ENCODE peak calls at places on chromosomes 11 and 22, in seven cellular contexts. One of them, this sample, is unnamed.

GRCh38 chr11:116776522-116776984 is 3.8 kb upstream of the BUD13 start:
- DNase-seq in fibroblast of lung: no peak
- DNase-seq in IMR-90: no peak
- DNase-seq in GM23248: no peak
- DNase-seq in PC-9: no peak
- DNase-seq in A549: no peak
- DNase-seq in neuronal stem cell: no peak
- DNase-seq in this sample: no peak

GRCh38 chr11:22785251-22785650 is 44.4 kb downstream of the SVIP start:
- DNase-seq in fibroblast of lung: no peak
- DNase-seq in A549: no peak
- DNase-seq in GM23248: peak
- DNase-seq in IMR-90: peak
- DNase-seq in neuronal stem cell: no peak
- DNase-seq in PC-9: no peak
- DNase-seq in this sample: no peak

GRCh38 chr11:7060828-7061227 is 28.0 kb upstream of the RBMXL2 start:
- DNase-seq in GM23248: peak
- DNase-seq in IMR-90: peak
- DNase-seq in fibroblast of lung: peak
- DNase-seq in neuronal stem cell: no peak
- DNase-seq in A549: no peak
- DNase-seq in PC-9: no peak
- DNase-seq in this sample: no peak

GRCh38 chr22:33210129-33210784 is 152.1 kb upstream of the SYN3 start:
- DNase-seq in PC-9: peak
- DNase-seq in neuronal stem cell: peak
- DNase-seq in fibroblast of lung: peak
- DNase-seq in A549: peak
- DNase-seq in IMR-90: peak
- DNase-seq in GM23248: peak
- DNase-seq in this sample: no peak

GRCh38 chr11:83156996-83157754 is at the start of gene PCF11:
- DNase-seq in IMR-90: no peak
- DNase-seq in fibroblast of lung: no peak
- DNase-seq in PC-9: peak
- DNase-seq in A549: no peak
- DNase-seq in GM23248: no peak
- DNase-seq in neuronal stem cell: no peak
- DNase-seq in this sample: no peak

GRCh38 chr11:61954106-61955030 is 4.2 kb downstream of the BEST1 start:
- DNase-seq in PC-9: no peak
- DNase-seq in GM23248: peak
- DNase-seq in fibroblast of lung: peak
- DNase-seq in neuronal stem cell: no peak
- DNase-seq in IMR-90: no peak
- DNase-seq in A549: peak
- DNase-seq in this sample: no peak

GRCh38 chr11:9070740-9071476 is 20.5 kb downstream of the SCUBE2 start:
- DNase-seq in A549: no peak
- DNase-seq in IMR-90: no peak
- DNase-seq in PC-9: no peak
- DNase-seq in fibroblast of lung: no peak
- DNase-seq in GM23248: no peak
- DNase-seq in neuronal stem cell: no peak
- DNase-seq in this sample: no peak

GRCh38 chr11:115215694-115216615 is 288.3 kb downstream of the CADM1 start:
- DNase-seq in A549: peak
- DNase-seq in neuronal stem cell: no peak
- DNase-seq in fibroblast of lung: no peak
- DNase-seq in GM23248: peak
- DNase-seq in IMR-90: no peak
- DNase-seq in PC-9: no peak
- DNase-seq in this sample: no peak

GRCh38 chr22:35838849-35839646 is 121.4 kb downstream of the APOL5 start:
- DNase-seq in A549: peak
- DNase-seq in fibroblast of lung: peak
- DNase-seq in GM23248: peak
- DNase-seq in PC-9: peak
- DNase-seq in IMR-90: peak
- DNase-seq in neuronal stem cell: peak
- DNase-seq in this sample: no peak

GRCh38 chr11:64838600-64839334 is 5.7 kb downstream of the CDC42BPG start:
- DNase-seq in neuronal stem cell: no peak
- DNase-seq in PC-9: no peak
- DNase-seq in GM23248: no peak
- DNase-seq in IMR-90: no peak
- DNase-seq in fibroblast of lung: no peak
- DNase-seq in A549: no peak
- DNase-seq in this sample: no peak

GRCh38 chr11:107689317-107690202 is 22.3 kb downstream of the SLN start:
- DNase-seq in GM23248: peak
- DNase-seq in neuronal stem cell: peak
- DNase-seq in fibroblast of lung: peak
- DNase-seq in A549: peak
- DNase-seq in PC-9: peak
- DNase-seq in IMR-90: peak
- DNase-seq in this sample: no peak

GRCh38 chr11:126360049-126360446 is 4.6 kb downstream of the ST3GAL4 start:
- DNase-seq in A549: no peak
- DNase-seq in PC-9: no peak
- DNase-seq in GM23248: peak
- DNase-seq in fibroblast of lung: no peak
- DNase-seq in IMR-90: no peak
- DNase-seq in neuronal stem cell: no peak
- DNase-seq in this sample: no peak

GRCh38 chr11:79116600-79116999 is 324.2 kb downstream of the TENM4 start:
- DNase-seq in fibroblast of lung: no peak
- DNase-seq in A549: no peak
- DNase-seq in GM23248: no peak
- DNase-seq in neuronal stem cell: no peak
- DNase-seq in IMR-90: no peak
- DNase-seq in PC-9: no peak
- DNase-seq in this sample: no peak

GRCh38 chr11:68673291-68673930 is 10.9 kb upstream of the GAL start:
- DNase-seq in GM23248: no peak
- DNase-seq in fibroblast of lung: no peak
- DNase-seq in A549: no peak
- DNase-seq in neuronal stem cell: no peak
- DNase-seq in PC-9: no peak
- DNase-seq in IMR-90: no peak
- DNase-seq in this sample: no peak

GRCh38 chr22:38250642-38251354 is 22.0 kb downstream of the TMEM184B start:
- DNase-seq in IMR-90: no peak
- DNase-seq in A549: no peak
- DNase-seq in PC-9: no peak
- DNase-seq in neuronal stem cell: no peak
- DNase-seq in GM23248: peak
- DNase-seq in fibroblast of lung: no peak
- DNase-seq in this sample: no peak

GRCh38 chr22:46697811-46698515 is 40.1 kb downstream of the CERK start:
- DNase-seq in GM23248: no peak
- DNase-seq in A549: no peak
- DNase-seq in PC-9: no peak
- DNase-seq in neuronal stem cell: no peak
- DNase-seq in IMR-90: no peak
- DNase-seq in fibroblast of lung: no peak
- DNase-seq in this sample: no peak

GRCh38 chr11:35523351-35523768 is 2.1 kb downstream of the PAMR1 start:
- DNase-seq in neuronal stem cell: no peak
- DNase-seq in IMR-90: peak
- DNase-seq in PC-9: no peak
- DNase-seq in GM23248: peak
- DNase-seq in fibroblast of lung: peak
- DNase-seq in A549: no peak
- DNase-seq in this sample: no peak

GRCh38 chr11:14500181-14500651 is 605 bp upstream of the COPB1 start:
- DNase-seq in neuronal stem cell: peak
- DNase-seq in PC-9: peak
- DNase-seq in GM23248: peak
- DNase-seq in IMR-90: peak
- DNase-seq in A549: peak
- DNase-seq in fibroblast of lung: peak
- DNase-seq in this sample: no peak

GRCh38 chr22:17199131-17199731 is 20.0 kb downstream of the ADA2 start:
- DNase-seq in IMR-90: peak
- DNase-seq in PC-9: no peak
- DNase-seq in GM23248: peak
- DNase-seq in A549: no peak
- DNase-seq in neuronal stem cell: peak
- DNase-seq in fibroblast of lung: peak
- DNase-seq in this sample: no peak

GRCh38 chr22:34858026-34858425 is 207.9 kb upstream of the ISX start:
- DNase-seq in A549: no peak
- DNase-seq in neuronal stem cell: no peak
- DNase-seq in PC-9: no peak
- DNase-seq in IMR-90: no peak
- DNase-seq in fibroblast of lung: no peak
- DNase-seq in GM23248: no peak
- DNase-seq in this sample: no peak

GRCh38 chr11:127805771-127806170 is 781.6 kb downstream of the ETS1 start:
- DNase-seq in fibroblast of lung: no peak
- DNase-seq in GM23248: no peak
- DNase-seq in IMR-90: no peak
- DNase-seq in PC-9: no peak
- DNase-seq in neuronal stem cell: no peak
- DNase-seq in A549: no peak
- DNase-seq in this sample: no peak

GRCh38 chr22:46416537-46417267 is 81.2 kb downstream of the TRMU start:
- DNase-seq in fibroblast of lung: no peak
- DNase-seq in GM23248: no peak
- DNase-seq in PC-9: no peak
- DNase-seq in A549: no peak
- DNase-seq in IMR-90: no peak
- DNase-seq in neuronal stem cell: no peak
- DNase-seq in this sample: no peak

GRCh38 chr11:94170953-94171352 is 42.3 kb downstream of the PANX1 start:
- DNase-seq in IMR-90: no peak
- DNase-seq in neuronal stem cell: no peak
- DNase-seq in GM23248: no peak
- DNase-seq in A549: no peak
- DNase-seq in fibroblast of lung: no peak
- DNase-seq in PC-9: no peak
- DNase-seq in this sample: no peak

GRCh38 chr11:94168882-94169281 is 40.2 kb downstream of the PANX1 start:
- DNase-seq in neuronal stem cell: no peak
- DNase-seq in PC-9: no peak
- DNase-seq in A549: no peak
- DNase-seq in GM23248: no peak
- DNase-seq in fibroblast of lung: no peak
- DNase-seq in IMR-90: no peak
- DNase-seq in this sample: no peak

GRCh38 chr11:94171693-94172440 is 43.2 kb downstream of the PANX1 start:
- DNase-seq in A549: peak
- DNase-seq in neuronal stem cell: peak
- DNase-seq in PC-9: peak
- DNase-seq in IMR-90: peak
- DNase-seq in fibroblast of lung: peak
- DNase-seq in GM23248: peak
- DNase-seq in this sample: no peak

GRCh38 chr11:94169516-94169915 is 40.9 kb downstream of the PANX1 start:
- DNase-seq in fibroblast of lung: no peak
- DNase-seq in IMR-90: no peak
- DNase-seq in GM23248: no peak
- DNase-seq in PC-9: no peak
- DNase-seq in neuronal stem cell: no peak
- DNase-seq in A549: no peak
- DNase-seq in this sample: no peak

GRCh38 chr11:94169930-94170329 is 41.3 kb downstream of the PANX1 start:
- DNase-seq in A549: no peak
- DNase-seq in IMR-90: no peak
- DNase-seq in PC-9: no peak
- DNase-seq in neuronal stem cell: no peak
- DNase-seq in fibroblast of lung: no peak
- DNase-seq in GM23248: no peak
- DNase-seq in this sample: no peak
- H3K4me2 ChIP-seq in A549: no peak
- H3K4me2 ChIP-seq in IMR-90: no peak
- H3K4me2 ChIP-seq in PC-9: no peak
- H3K4me2 ChIP-seq in neuronal stem cell: no peak
- H3K4me2 ChIP-seq in fibroblast of lung: no peak
- H3K4me2 ChIP-seq in GM23248: no peak
- H3K4me2 ChIP-seq in this sample: no peak

GRCh38 chr11:84833488-84834086 is 793.6 kb downstream of the DLG2 start:
- DNase-seq in PC-9: no peak
- DNase-seq in A549: no peak
- DNase-seq in neuronal stem cell: no peak
- DNase-seq in fibroblast of lung: no peak
- DNase-seq in GM23248: no peak
- DNase-seq in IMR-90: no peak
- DNase-seq in this sample: no peak
- H3K4me2 ChIP-seq in PC-9: no peak
- H3K4me2 ChIP-seq in A549: no peak
- H3K4me2 ChIP-seq in neuronal stem cell: no peak
- H3K4me2 ChIP-seq in fibroblast of lung: no peak
- H3K4me2 ChIP-seq in GM23248: no peak
- H3K4me2 ChIP-seq in IMR-90: no peak
- H3K4me2 ChIP-seq in this sample: no peak

GRCh38 chr22:41478891-41479521 is 10.1 kb downstream of the ACO2 start:
- DNase-seq in neuronal stem cell: no peak
- DNase-seq in A549: no peak
- DNase-seq in PC-9: no peak
- DNase-seq in IMR-90: peak
- DNase-seq in fibroblast of lung: peak
- DNase-seq in GM23248: peak
- DNase-seq in this sample: no peak
- H3K4me2 ChIP-seq in neuronal stem cell: peak
- H3K4me2 ChIP-seq in A549: no peak
- H3K4me2 ChIP-seq in PC-9: no peak
- H3K4me2 ChIP-seq in IMR-90: peak
- H3K4me2 ChIP-seq in fibroblast of lung: no peak
- H3K4me2 ChIP-seq in GM23248: no peak
- H3K4me2 ChIP-seq in this sample: no peak

GRCh38 chr22:37239336-37240239 is 4.5 kb downstream of the RAC2 start:
- DNase-seq in neuronal stem cell: no peak
- DNase-seq in IMR-90: no peak
- DNase-seq in A549: no peak
- DNase-seq in PC-9: no peak
- DNase-seq in GM23248: no peak
- DNase-seq in fibroblast of lung: no peak
- DNase-seq in this sample: no peak

GRCh38 chr22:37234736-37235711 is 9.0 kb downstream of the RAC2 start:
- DNase-seq in A549: no peak
- DNase-seq in GM23248: no peak
- DNase-seq in neuronal stem cell: no peak
- DNase-seq in IMR-90: no peak
- DNase-seq in PC-9: no peak
- DNase-seq in fibroblast of lung: no peak
- DNase-seq in this sample: no peak

GRCh38 chr22:37237371-37238268 is 6.4 kb downstream of the RAC2 start:
- DNase-seq in GM23248: peak
- DNase-seq in fibroblast of lung: no peak
- DNase-seq in PC-9: no peak
- DNase-seq in neuronal stem cell: no peak
- DNase-seq in A549: no peak
- DNase-seq in IMR-90: peak
- DNase-seq in this sample: no peak

GRCh38 chr22:37233751-37234631 is 10.1 kb downstream of the RAC2 start:
- DNase-seq in GM23248: no peak
- DNase-seq in fibroblast of lung: no peak
- DNase-seq in neuronal stem cell: no peak
- DNase-seq in A549: no peak
- DNase-seq in IMR-90: no peak
- DNase-seq in PC-9: no peak
- DNase-seq in this sample: no peak

GRCh38 chr22:37235897-37236607 is 8.0 kb downstream of the RAC2 start:
- DNase-seq in neuronal stem cell: no peak
- DNase-seq in IMR-90: no peak
- DNase-seq in A549: no peak
- DNase-seq in PC-9: no peak
- DNase-seq in fibroblast of lung: no peak
- DNase-seq in GM23248: no peak
- DNase-seq in this sample: no peak
- H3K4me2 ChIP-seq in neuronal stem cell: no peak
- H3K4me2 ChIP-seq in IMR-90: no peak
- H3K4me2 ChIP-seq in A549: no peak
- H3K4me2 ChIP-seq in PC-9: no peak
- H3K4me2 ChIP-seq in fibroblast of lung: no peak
- H3K4me2 ChIP-seq in GM23248: no peak
- H3K4me2 ChIP-seq in this sample: no peak

This sample was measured in keratinocyte.